ENCODE peak calls at places on chromosome 14, in seven cellular contexts. Z is AG10803, F is psoas muscle, D is AG09309, L is stomach, I is A673, O is GM23338. V is an unnamed sample.

GRCh38 chr14:96978525-96979272 is 181.5 kb downstream of the VRK1 start:
- DNase-seq in Z (no peak), F (no peak), D (no peak), L (no peak), I (no peak), O (no peak), V (no peak)

GRCh38 chr14:54906075-54906474 is 3.4 kb upstream of the GCH1 start:
- DNase-seq in Z (no peak), F (no peak), D (no peak), L (no peak), I (no peak), O (no peak), V (no peak)

GRCh38 chr14:21055473-21056117 is 2.0 kb upstream of the RNASE8 start:
- DNase-seq in Z (no peak), F (no peak), D (no peak), L (no peak), I (no peak), O (peak), V (no peak)

GRCh38 chr14:69424139-69424923 is 25.8 kb downstream of the SLC39A9 start:
- DNase-seq in Z (peak), F (no peak), D (no peak), L (no peak), I (no peak), O (no peak), V (peak)

GRCh38 chr14:49857427-49858003 is 4.9 kb upstream of the NEMF start:
- DNase-seq in Z (peak), F (no peak), D (no peak), L (no peak), I (no peak), O (no peak), V (no peak)

GRCh38 chr14:96745500-96746051 is 51.6 kb upstream of the VRK1 start:
- DNase-seq in Z (no peak), F (no peak), D (no peak), L (no peak), I (no peak), O (no peak), V (peak)

GRCh38 chr14:74491952-74492351 is 1.2 kb downstream of the NPC2 start:
- DNase-seq in Z (peak), F (no peak), D (no peak), L (no peak), I (peak), O (peak), V (peak)

GRCh38 chr14:20278414-20278813 is 27.3 kb downstream of the TTC5 start:
- DNase-seq in Z (no peak), F (no peak), D (no peak), L (no peak), I (peak), O (no peak), V (peak)

GRCh38 chr14:20683896-20684661 is at the start of gene RNASE4:
- DNase-seq in Z (peak), F (peak), D (peak), L (peak), I (peak), O (peak), V (peak)

GRCh38 chr14:20623798-20624197 is 17.7 kb downstream of the OR6S1 start:
- DNase-seq in Z (no peak), F (no peak), D (no peak), L (no peak), I (no peak), O (peak), V (no peak)

GRCh38 chr14:25394791-25395391 is 344.9 kb upstream of the STXBP6 start:
- DNase-seq in Z (no peak), F (no peak), D (no peak), L (no peak), I (peak), O (no peak), V (no peak)

GRCh38 chr14:91866061-91866460 is 1.3 kb downstream of the TC2N start:
- DNase-seq in Z (peak), F (no peak), D (peak), L (no peak), I (no peak), O (no peak), V (no peak)

GRCh38 chr14:90576581-90576980 is 179.8 kb downstream of the CALM1 start:
- DNase-seq in Z (peak), F (no peak), D (peak), L (no peak), I (no peak), O (no peak), V (no peak)

GRCh38 chr14:25953532-25954144 is 644.2 kb downstream of the NOVA1 start:
- DNase-seq in Z (no peak), F (no peak), D (no peak), L (no peak), I (peak), O (no peak), V (peak)

GRCh38 chr14:76792422-76792821 is 20.3 kb downstream of the ANGEL1 start:
- DNase-seq in Z (no peak), F (no peak), D (no peak), L (no peak), I (no peak), O (no peak), V (no peak)
- TF ChIP-seq CTCF in Z (no peak), F (no peak), D (no peak), L (no peak), I (no peak), O (no peak), V (no peak)

GRCh38 chr14:52926994-52927393 is 23.9 kb downstream of the FERMT2 start:
- DNase-seq in Z (peak), F (no peak), D (no peak), L (no peak), I (no peak), O (no peak), V (peak)
- H3K4me3 ChIP-seq in Z (no peak), F (no peak), D (no peak), L (no peak), I (no peak), O (no peak), V (no peak)

GRCh38 chr14:59565112-59565511 is 11.5 kb downstream of the CCDC175 start:
- DNase-seq in Z (no peak), F (no peak), D (no peak), L (no peak), I (no peak), O (no peak), V (no peak)

GRCh38 chr14:59566281-59566680 is 10.3 kb downstream of the CCDC175 start:
- DNase-seq in Z (no peak), F (no peak), D (no peak), L (no peak), I (no peak), O (no peak), V (no peak)

GRCh38 chr14:59564356-59564755 is 12.3 kb downstream of the CCDC175 start:
- DNase-seq in Z (no peak), F (no peak), D (no peak), L (no peak), I (peak), O (peak), V (no peak)

GRCh38 chr14:59566725-59567124 is 9.9 kb downstream of the CCDC175 start:
- DNase-seq in Z (no peak), F (no peak), D (no peak), L (no peak), I (no peak), O (no peak), V (peak)

GRCh38 chr14:59570122-59570521 is 6.5 kb downstream of the CCDC175 start:
- DNase-seq in Z (no peak), F (no peak), D (no peak), L (no peak), I (peak), O (no peak), V (peak)
- TF ChIP-seq CTCF in Z (no peak), F (no peak), D (peak), L (no peak), I (peak), O (peak), V (peak)

GRCh38 chr14:30558362-30558674 is 640 bp upstream of the G2E3 start:
- DNase-seq in Z (no peak), F (no peak), D (no peak), L (no peak), I (no peak), O (no peak), V (no peak)

GRCh38 chr14:30564235-30564867 is 5.4 kb downstream of the G2E3 start:
- DNase-seq in Z (no peak), F (no peak), D (no peak), L (no peak), I (no peak), O (no peak), V (no peak)

GRCh38 chr14:30559638-30560071 is 697 bp downstream of the G2E3 start:
- DNase-seq in Z (peak), F (no peak), D (no peak), L (no peak), I (peak), O (peak), V (peak)

GRCh38 chr14:30558675-30559555 is at the start of gene G2E3:
- DNase-seq in Z (peak), F (peak), D (no peak), L (peak), I (peak), O (peak), V (peak)

GRCh38 chr14:30560581-30560980 is 1.6 kb downstream of the G2E3 start:
- DNase-seq in Z (no peak), F (no peak), D (no peak), L (no peak), I (no peak), O (no peak), V (no peak)
- H3K4me3 ChIP-seq in Z (peak), F (peak), D (peak), L (no peak), I (peak), O (peak), V (peak)

GRCh38 chr14:32469388-32470160 is 140.5 kb downstream of the AKAP6 start:
- DNase-seq in Z (peak), F (no peak), D (no peak), L (no peak), I (peak), O (peak), V (peak)
- TF ChIP-seq CTCF in Z (peak), F (peak), D (peak), L (peak), I (peak), O (peak), V (peak)

GRCh38 chr14:89351364-89351957 is 65.6 kb downstream of the FOXN3 start:
- DNase-seq in Z (peak), F (no peak), D (no peak), L (peak), I (peak), O (peak), V (no peak)
- H3K4me3 ChIP-seq in Z (no peak), F (no peak), D (no peak), L (no peak), I (no peak), O (peak), V (no peak)

GRCh38 chr14:33678012-33678411 is 272.9 kb downstream of the EGLN3 start:
- DNase-seq in Z (no peak), F (no peak), D (no peak), L (no peak), I (no peak), O (no peak), V (no peak)

GRCh38 chr14:33675415-33676130 is 275.3 kb downstream of the EGLN3 start:
- DNase-seq in Z (peak), F (no peak), D (no peak), L (no peak), I (no peak), O (no peak), V (no peak)

GRCh38 chr14:33679025-33679424 is 271.8 kb downstream of the EGLN3 start:
- DNase-seq in Z (no peak), F (no peak), D (no peak), L (no peak), I (no peak), O (no peak), V (no peak)

GRCh38 chr14:33674716-33675115 is 276.2 kb downstream of the EGLN3 start:
- DNase-seq in Z (no peak), F (no peak), D (no peak), L (no peak), I (no peak), O (no peak), V (no peak)

DNA sequence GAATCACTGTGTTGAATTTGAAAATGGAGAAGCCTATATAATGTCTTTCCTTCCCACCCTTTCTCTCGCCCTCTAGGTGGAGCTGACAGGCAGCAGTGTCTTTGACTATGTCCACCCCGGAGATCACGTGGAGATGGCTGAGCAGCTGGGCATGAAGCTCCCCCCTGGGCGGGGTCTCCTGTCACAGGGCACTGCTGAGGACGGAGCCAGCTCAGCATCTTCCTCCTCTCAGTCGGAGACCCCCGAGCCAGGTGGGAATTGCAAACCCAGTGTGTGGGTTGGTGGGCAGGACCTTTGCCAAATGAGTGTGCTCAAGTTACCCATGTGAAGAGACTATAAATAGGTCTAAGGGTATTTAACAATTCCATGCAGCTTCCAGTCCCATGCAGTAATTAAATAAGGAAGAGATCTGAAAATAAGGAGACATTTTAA is 274.7 kb downstream of the EGLN3 start:
- DNase-seq in Z (no peak), F (peak), D (no peak), L (no peak), I (peak), O (peak), V (peak)
- TF ChIP-seq CTCF in Z (peak), F (peak), D (peak), L (peak), I (peak), O (peak), V (peak)

DNA sequence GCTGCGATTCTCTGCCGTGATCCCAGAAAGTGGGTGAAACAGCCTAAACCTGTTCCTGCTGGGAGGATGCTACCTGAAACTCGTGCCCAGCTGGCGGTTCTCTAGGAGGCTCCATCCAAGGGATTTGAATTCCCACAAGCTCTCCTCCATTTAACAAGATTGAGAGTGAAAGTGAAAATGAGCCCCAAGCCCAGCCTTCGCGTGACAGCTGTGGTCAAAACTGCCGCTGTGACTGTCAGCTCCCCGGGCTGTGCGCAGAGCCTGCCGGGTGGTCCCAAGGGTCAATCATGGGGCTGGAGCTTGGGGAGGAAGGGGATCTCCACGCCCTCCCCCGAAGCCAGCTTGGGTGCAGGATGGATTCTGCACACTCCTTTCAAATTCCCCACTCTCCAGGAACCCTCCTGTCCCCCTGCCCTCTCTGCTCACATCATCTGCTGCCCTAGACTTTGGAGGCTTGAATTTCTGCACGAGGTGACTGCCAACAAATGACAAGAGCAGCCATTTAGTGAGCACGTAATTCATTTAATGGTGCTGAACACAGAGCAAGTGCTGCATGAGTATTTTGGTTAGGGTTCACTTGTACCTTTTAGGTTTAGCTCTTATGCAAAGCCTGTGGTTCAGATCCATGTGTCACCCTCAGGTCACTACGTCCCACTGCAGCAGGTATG is 5.3 kb downstream of the ASB2 start:
- DNase-seq in Z (no peak), F (no peak), D (no peak), L (peak), I (no peak), O (no peak), V (no peak)
- H3K4me3 ChIP-seq in Z (peak), F (peak), D (peak), L (peak), I (no peak), O (no peak), V (no peak)

GRCh38 chr14:104942586-104942985 is 17.9 kb downstream of the PLD4 start:
- DNase-seq in Z (no peak), F (peak), D (no peak), L (no peak), I (no peak), O (no peak), V (no peak)

GRCh38 chr14:104938960-104939359 is 14.3 kb downstream of the PLD4 start:
- DNase-seq in Z (no peak), F (no peak), D (no peak), L (no peak), I (no peak), O (no peak), V (no peak)

GRCh38 chr14:104939666-104940410 is 15.2 kb downstream of the PLD4 start:
- DNase-seq in Z (no peak), F (no peak), D (no peak), L (no peak), I (no peak), O (no peak), V (no peak)

GRCh38 chr14:104941508-104942365 is 17.1 kb downstream of the PLD4 start:
- DNase-seq in Z (no peak), F (peak), D (no peak), L (no peak), I (no peak), O (no peak), V (no peak)

GRCh38 chr14:104940526-104941150 is 16.0 kb downstream of the PLD4 start:
- DNase-seq in Z (no peak), F (no peak), D (no peak), L (no peak), I (no peak), O (peak), V (no peak)
- TF ChIP-seq CTCF in Z (peak), F (no peak), D (peak), L (no peak), I (peak), O (peak), V (no peak)